ENCODE peak calls at places on chromosomes 3 and 15, in four cellular contexts. Z, O, H and J are unnamed samples.

GRCh38 chr3:42660898-42661297 is 7.4 kb downstream of the ZBTB47 start:
- DNase-seq in Z (no peak), H (peak), O (no peak), J (no peak)

GRCh38 chr3:129775870-129776269 is 117.6 kb downstream of the TMCC1 start:
- DNase-seq in Z (no peak), H (no peak), O (no peak), J (no peak)

GRCh38 chr3:53163459-53164387 is 2.7 kb downstream of the PRKCD start:
- DNase-seq in H (no peak), Z (no peak), O (no peak), J (no peak)

GRCh38 chr15:64521726-64522164 is 61.4 kb downstream of the ZNF609 start:
- DNase-seq in Z (no peak), H (no peak), O (peak), J (no peak)

GRCh38 chr15:101020945-101021344 is 101.8 kb downstream of the LRRK1 start:
- DNase-seq in O (no peak), Z (no peak), H (no peak), J (no peak)

GRCh38 chr3:94961423-94962100 is 898.7 kb downstream of the NSUN3 start:
- DNase-seq in H (no peak), O (no peak), Z (no peak), J (no peak)

GRCh38 chr3:171704002-171704401 is 106.3 kb downstream of the PLD1 start:
- DNase-seq in O (no peak), Z (no peak), H (no peak), J (no peak)

GRCh38 chr3:191963182-191963581 is 502.2 kb downstream of the PYDC2 start:
- DNase-seq in H (no peak), Z (no peak), O (no peak), J (no peak)

GRCh38 chr3:155270485-155271342 is 22.8 kb downstream of the STRIT1 start:
- DNase-seq in Z (no peak), O (no peak), H (no peak), J (no peak)

GRCh38 chr3:94098487-94098886 is 35.6 kb downstream of the NSUN3 start:
- DNase-seq in O (no peak), Z (no peak), H (no peak), J (peak)

GRCh38 chr3:121998030-121998580 is 23.9 kb downstream of the ILDR1 start:
- DNase-seq in Z (peak), O (no peak), H (no peak), J (peak)

GRCh38 chr3:169173636-169174035 is 489.9 kb downstream of the MECOM start:
- DNase-seq in H (no peak), Z (no peak), O (no peak), J (no peak)

GRCh38 chr3:76307556-76307955 is 522.2 kb upstream of the ZNF717 start:
- DNase-seq in O (no peak), Z (no peak), H (no peak), J (no peak)

GRCh38 chr3:72169120-72169519 is 384.2 kb upstream of the PROK2 start:
- DNase-seq in Z (no peak), O (no peak), H (no peak), J (no peak)

GRCh38 chr3:72174043-72174442 is 389.1 kb upstream of the PROK2 start:
- DNase-seq in Z (no peak), O (no peak), H (no peak), J (no peak)

GRCh38 chr3:72171946-72172345 is 387.0 kb upstream of the PROK2 start:
- DNase-seq in H (peak), O (no peak), Z (no peak), J (no peak)

GRCh38 chr3:72169561-72170472 is 384.9 kb upstream of the PROK2 start:
- DNase-seq in O (no peak), H (no peak), Z (no peak), J (no peak)

DNA sequence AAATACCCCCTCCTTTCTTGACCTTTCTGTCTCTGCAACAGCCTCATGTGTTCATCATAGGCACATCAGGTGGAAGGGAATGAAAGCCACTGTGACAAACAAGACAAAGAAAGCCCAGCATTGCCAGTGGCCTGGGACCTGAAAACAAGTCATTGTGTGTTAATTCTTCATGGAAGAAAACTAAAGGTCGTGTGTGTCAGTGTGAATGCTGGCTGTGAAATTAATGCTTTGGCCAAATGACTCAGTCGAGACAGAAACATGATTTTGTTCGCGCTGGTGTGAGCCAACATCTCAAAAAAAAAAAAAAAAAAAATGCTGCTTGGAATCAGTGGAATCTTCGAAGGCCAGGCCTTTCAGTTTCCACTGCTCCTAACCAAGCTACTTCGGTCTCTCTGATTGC is 386.5 kb upstream of the PROK2 start:
- DNase-seq in H (no peak), O (no peak), Z (no peak), J (no peak)
- TF ChIP-seq CTCF in H (no peak), O (no peak), Z (no peak), J (no peak)

GRCh38 chr15:65659502-65660052 is 37.8 kb downstream of the SLC24A1 start:
- DNase-seq in O (no peak), H (no peak), Z (no peak), J (no peak)
- TF ChIP-seq CTCF in O (no peak), H (no peak), Z (no peak), J (no peak)

GRCh38 chr3:160879859-160880258 is 123.8 kb downstream of the PPM1L start:
- DNase-seq in Z (no peak), H (no peak), O (no peak), J (no peak)

GRCh38 chr3:160883373-160883772 is 127.3 kb downstream of the PPM1L start:
- DNase-seq in O (no peak), H (no peak), Z (no peak), J (no peak)

GRCh38 chr3:160886421-160886820 is 130.4 kb downstream of the PPM1L start:
- DNase-seq in O (no peak), H (no peak), Z (no peak), J (no peak)

DNA sequence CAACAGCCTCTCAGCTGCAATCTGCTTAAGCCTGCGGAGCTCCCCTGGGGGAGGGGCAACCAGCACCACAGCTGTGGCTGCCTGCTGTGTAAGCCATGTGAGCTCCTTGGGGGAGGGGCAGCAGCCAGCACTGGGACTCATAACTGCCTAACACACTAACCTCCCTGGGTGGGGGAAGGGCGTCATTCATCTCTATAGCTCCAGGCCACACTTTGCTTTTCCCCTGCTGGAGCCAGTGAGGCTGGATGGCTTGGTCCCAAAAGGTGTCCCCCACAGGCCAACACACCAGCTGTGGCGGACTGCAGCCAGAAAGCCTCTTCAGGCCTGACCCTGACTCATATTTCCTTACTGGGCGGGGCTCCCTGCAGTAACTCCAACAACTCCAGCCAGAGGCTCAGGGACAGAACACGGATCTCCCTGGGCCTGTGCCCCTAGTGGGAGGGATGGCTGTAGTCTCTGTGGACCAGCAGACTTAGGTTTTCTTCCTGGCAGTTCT is 129.8 kb downstream of the PPM1L start:
- DNase-seq in Z (no peak), O (peak), H (peak), J (no peak)
- TF ChIP-seq CTCF in Z (no peak), O (no peak), H (no peak), J (no peak)

DNA sequence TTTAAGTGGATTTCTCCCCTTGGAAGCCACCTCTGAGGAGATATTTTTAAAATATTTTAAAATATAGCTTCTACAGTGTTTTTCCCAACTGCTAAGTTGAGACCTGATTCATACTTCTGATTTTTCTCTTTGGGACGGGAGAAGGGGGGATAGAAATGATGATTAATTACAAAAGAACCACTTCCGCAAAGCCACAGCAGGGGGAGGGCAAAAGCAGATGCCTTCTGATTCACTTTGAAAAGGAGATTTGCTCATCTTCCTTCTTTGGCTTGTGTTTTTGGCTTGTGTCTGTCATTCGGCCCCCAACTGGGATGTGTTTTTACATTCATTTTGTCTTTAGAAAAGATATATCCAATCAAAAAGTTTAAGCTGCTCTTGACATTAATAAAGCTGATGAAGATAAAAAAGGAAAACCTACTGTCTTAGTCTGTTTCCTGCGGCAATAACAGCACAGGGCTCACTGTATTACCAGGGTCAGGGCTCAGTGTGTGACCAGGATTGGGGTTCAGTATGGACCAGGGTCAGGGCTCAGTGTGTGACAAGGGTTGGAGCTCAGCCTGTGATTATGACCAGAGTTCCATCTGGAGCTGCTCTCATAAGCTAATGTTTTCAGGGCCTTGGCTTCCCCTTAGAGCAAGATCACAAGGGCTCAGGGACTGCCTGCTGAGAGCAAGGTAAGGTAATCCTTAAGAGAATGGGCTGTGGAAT is 223.2 kb downstream of the MTHFS start:
- DNase-seq in Z (peak), H (no peak), O (no peak), J (no peak)
- TF ChIP-seq CTCF in Z (no peak), H (no peak), O (no peak), J (no peak)

DNA sequence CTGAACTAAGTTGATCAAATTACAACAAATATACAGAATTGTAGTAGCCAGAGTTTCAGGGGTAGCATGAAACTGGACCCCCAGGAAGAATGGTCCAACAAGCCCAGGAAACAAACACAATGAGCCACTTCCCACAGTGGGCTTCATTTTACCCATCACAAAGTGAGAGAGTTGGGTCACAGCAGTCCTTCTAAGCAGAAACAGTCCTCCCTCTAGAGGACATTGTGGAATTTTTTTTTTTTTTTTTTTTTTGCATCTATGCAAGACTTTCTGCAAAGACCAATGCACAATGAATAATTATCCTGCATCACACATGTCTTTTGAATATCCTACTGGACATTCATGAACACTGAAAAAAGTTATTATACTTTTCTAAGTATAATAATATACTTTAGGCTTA is 73.8 kb upstream of the ATP13A5 start:
- DNase-seq in O (no peak), H (no peak), Z (no peak), J (no peak)
- TF ChIP-seq CTCF in O (peak), H (no peak), Z (peak), J (peak)

GRCh38 chr3:190505381-190506003 is 8.4 kb upstream of the IL1RAP start:
- DNase-seq in H (no peak), O (no peak), Z (no peak), J (no peak)

GRCh38 chr3:190506271-190506670 is 7.6 kb upstream of the IL1RAP start:
- DNase-seq in H (no peak), Z (no peak), O (no peak), J (no peak)

GRCh38 chr3:190499157-190499556 is 14.7 kb upstream of the IL1RAP start:
- DNase-seq in H (no peak), Z (no peak), O (no peak), J (no peak)

GRCh38 chr3:190504354-190505125 is 9.3 kb upstream of the IL1RAP start:
- DNase-seq in Z (no peak), O (no peak), H (no peak), J (no peak)
- TF ChIP-seq CTCF in Z (no peak), O (no peak), H (no peak), J (no peak)

DNA sequence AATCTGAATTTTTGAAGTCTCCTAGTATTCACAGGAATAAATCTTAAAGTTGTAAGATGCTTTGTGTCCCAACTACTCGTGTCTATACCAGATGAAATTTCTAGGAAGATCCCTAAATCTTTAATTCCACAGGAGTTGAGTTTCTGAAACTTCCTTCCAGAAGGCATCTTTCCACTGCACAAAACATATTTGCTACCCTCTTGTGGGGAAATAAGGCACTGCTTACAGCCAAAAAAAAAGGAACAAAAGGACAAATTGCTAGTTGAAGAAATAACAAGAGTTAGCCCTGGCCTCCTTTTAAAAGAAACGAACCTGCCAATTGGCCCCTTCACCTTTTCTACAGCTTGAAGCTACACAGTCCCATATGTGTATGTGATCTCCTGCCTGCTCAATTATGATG is 54.0 kb downstream of the TAFA4 start:
- DNase-seq in H (no peak), Z (no peak), O (peak), J (peak)
- TF ChIP-seq CTCF in H (no peak), Z (peak), O (peak), J (peak)

GRCh38 chr3:13595485-13595884 is 46.6 kb downstream of the FBLN2 start:
- DNase-seq in H (no peak), Z (no peak), O (no peak), J (no peak)
- TF ChIP-seq CTCF in H (no peak), Z (no peak), O (no peak), J (no peak)

DNA sequence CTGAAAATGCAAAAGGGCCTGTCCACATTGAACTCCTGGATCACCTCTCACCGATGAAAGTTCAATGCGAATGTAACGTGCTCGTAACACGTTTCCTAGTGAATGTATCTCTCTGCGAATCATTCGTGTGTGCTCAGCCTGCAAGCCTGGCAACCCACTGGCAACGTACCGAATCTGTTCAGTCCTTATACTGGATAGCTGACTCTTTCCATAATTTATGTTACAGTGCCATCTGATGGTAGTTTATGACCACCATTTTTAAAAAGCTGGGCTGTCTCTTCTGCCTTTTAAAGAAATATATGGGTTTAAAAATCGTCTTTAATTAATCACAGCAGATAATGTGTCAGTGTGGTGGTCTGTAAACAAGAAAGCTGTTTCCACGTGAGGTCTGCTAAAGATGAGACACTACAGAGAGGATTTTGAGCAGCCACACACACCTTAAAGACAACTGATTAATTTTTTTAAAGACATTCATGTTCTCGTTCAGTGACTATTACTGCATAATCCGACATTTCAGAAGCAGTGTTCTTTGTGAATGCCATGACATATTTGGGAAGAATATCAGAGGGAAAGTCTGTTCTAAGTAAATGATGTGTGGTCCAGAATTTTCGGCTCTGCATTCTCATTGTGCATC is 69.4 kb upstream of the FOXP1 start:
- DNase-seq in H (no peak), O (peak), Z (no peak), J (peak)
- TF ChIP-seq CTCF in H (peak), O (peak), Z (peak), J (peak)

DNA sequence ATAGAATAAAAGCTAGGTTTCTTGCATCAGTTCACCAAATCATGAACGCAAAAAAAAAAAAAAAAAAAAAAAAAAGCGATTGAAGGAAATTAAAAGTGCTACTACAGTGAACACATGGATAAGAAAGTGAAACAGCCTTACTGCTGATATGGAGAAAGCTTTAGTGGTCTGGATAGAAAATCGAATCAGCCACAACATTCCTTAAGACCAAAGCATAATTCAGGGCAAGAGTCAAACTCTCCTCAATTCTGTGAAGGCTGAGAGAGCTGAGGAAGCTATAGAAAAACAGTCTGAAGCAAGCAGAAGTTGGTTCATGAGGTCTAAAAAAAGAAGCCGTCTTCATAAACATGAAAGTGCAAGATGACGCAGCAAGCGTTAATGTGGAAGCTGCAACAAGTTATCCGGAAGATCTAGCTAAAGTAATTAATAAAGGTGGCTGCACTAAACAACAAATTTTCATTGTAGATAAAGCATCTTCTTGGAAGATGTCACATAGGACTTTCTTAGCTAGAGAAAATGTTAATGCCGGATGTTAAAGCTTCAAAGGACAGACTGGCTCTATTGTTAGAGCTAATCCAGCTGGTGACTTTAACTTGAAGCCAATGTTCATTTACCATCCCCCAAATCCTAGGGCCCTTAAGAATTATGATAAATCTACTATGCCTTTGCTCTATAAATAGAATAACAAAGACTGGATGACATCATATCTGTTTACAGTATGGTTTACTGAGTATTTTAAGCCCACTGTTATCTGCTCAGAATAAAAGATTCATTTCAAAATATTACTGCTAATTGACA is 19.2 kb downstream of the P3H2 start:
- DNase-seq in O (no peak), Z (no peak), H (no peak), J (no peak)
- TF ChIP-seq CTCF in O (no peak), Z (no peak), H (no peak), J (no peak)